ENCODE peak calls at places on chromosomes 6 and 20, in seven cellular contexts. J, E, K, V, N, T and Z are unnamed samples.

GRCh38 chr20:49186535-49187329 is 1.4 kb downstream of the STAU1 start:
- DNase-seq in J (peak; percentile 71), E (no peak), K (peak; percentile 77), V (no peak), N (no peak), T (peak; percentile 85), Z (peak; percentile 58)

GRCh38 chr6:154206984-154207383 is 149.6 kb downstream of the IPCEF1 start:
- DNase-seq in J (no peak), E (no peak), K (no peak), V (no peak), N (no peak), T (no peak), Z (no peak)

GRCh38 chr20:11651138-11651537 is 266.6 kb upstream of the BTBD3 start:
- DNase-seq in J (no peak), E (no peak), K (no peak), V (no peak), N (no peak), T (no peak), Z (no peak)

GRCh38 chr6:3568396-3569082 is 111.7 kb upstream of the SLC22A23 start:
- DNase-seq in J (no peak), E (no peak), K (no peak), V (no peak), N (no peak), T (no peak), Z (no peak)

GRCh38 chr20:49724637-49725606 is 11.2 kb upstream of the B4GALT5 start:
- DNase-seq in J (peak; percentile 90), E (no peak), K (no peak), V (no peak), N (no peak), T (peak; percentile 77), Z (no peak)

GRCh38 chr6:128641701-128642100 is 121.3 kb upstream of the PTPRK start:
- DNase-seq in J (no peak), E (no peak), K (no peak), V (no peak), N (no peak), T (no peak), Z (no peak)

GRCh38 chr20:19453369-19453768 is 240.9 kb downstream of the SLC24A3 start:
- DNase-seq in J (no peak), E (no peak), K (no peak), V (no peak), N (no peak), T (no peak), Z (no peak)

GRCh38 chr6:37137881-37138568 is 31.9 kb upstream of the PIM1 start:
- DNase-seq in J (no peak), E (no peak), K (no peak), V (no peak), N (no peak), T (no peak), Z (no peak)

GRCh38 chr6:161168281-161168891 is 105.5 kb downstream of the AGPAT4 start:
- DNase-seq in J (peak; percentile 84), E (peak; percentile 86), K (no peak), V (peak; percentile 71), N (no peak), T (no peak), Z (no peak)

GRCh38 chr6:105868823-105869460 is 217.2 kb upstream of the PRDM1 start:
- DNase-seq in J (no peak), E (no peak), K (no peak), V (no peak), N (no peak), T (no peak), Z (no peak)

GRCh38 chr6:47004458-47004857 is 37.7 kb downstream of the ADGRF1 start:
- DNase-seq in J (no peak), E (no peak), K (no peak), V (no peak), N (no peak), T (no peak), Z (no peak)

GRCh38 chr6:136793348-136793747 is 1.1 kb upstream of the MAP3K5 start:
- DNase-seq in J (no peak), E (no peak), K (no peak), V (no peak), N (no peak), T (no peak), Z (no peak)

GRCh38 chr6:89356644-89357043 is 4.1 kb upstream of the UBE2J1 start:
- DNase-seq in J (no peak), E (no peak), K (no peak), V (no peak), N (no peak), T (no peak), Z (no peak)

GRCh38 chr20:60361761-60362410 is 403.7 kb downstream of the CDH26 start:
- DNase-seq in J (no peak), E (no peak), K (no peak), V (no peak), N (no peak), T (no peak), Z (no peak)

GRCh38 chr6:52360601-52361346 is 1.2 kb upstream of the PAQR8 start:
- DNase-seq in J (no peak), E (no peak), K (peak; percentile 34), V (no peak), N (no peak), T (no peak), Z (no peak)

GRCh38 chr6:85469276-85470022 is 19.6 kb downstream of the NT5E start:
- DNase-seq in J (no peak), E (no peak), K (no peak), V (no peak), N (no peak), T (no peak), Z (no peak)

GRCh38 chr6:167146977-167147376 is 10.8 kb downstream of the GPR31 start:
- DNase-seq in J (no peak), E (no peak), K (no peak), V (no peak), N (no peak), T (no peak), Z (no peak)

GRCh38 chr6:168400044-168400443 is 40.9 kb upstream of the SMOC2 start:
- DNase-seq in J (no peak), E (no peak), K (no peak), V (peak; percentile 32), N (no peak), T (no peak), Z (no peak)

GRCh38 chr20:54067606-54068174 is 2.7 kb downstream of the BCAS1 start:
- DNase-seq in J (no peak), E (peak; percentile 97), K (peak; percentile 82), V (no peak), N (peak; percentile 75), T (no peak), Z (peak; percentile 48)

GRCh38 chr6:19434065-19434464 is 403.1 kb upstream of the ID4 start:
- DNase-seq in J (no peak), E (no peak), K (no peak), V (no peak), N (no peak), T (no peak), Z (no peak)

GRCh38 chr6:33700391-33701050 is 11.0 kb downstream of the UQCC2 start:
- DNase-seq in J (peak; percentile 81), E (peak; percentile 65), K (peak; percentile 84), V (peak; percentile 73), N (no peak), T (peak; percentile 70), Z (peak; percentile 68)

GRCh38 chr20:22387452-22387851 is 196.9 kb downstream of the FOXA2 start:
- DNase-seq in J (no peak), E (no peak), K (no peak), V (no peak), N (no peak), T (no peak), Z (no peak)

GRCh38 chr6:63410435-63411426 is 90.9 kb upstream of the LGSN start:
- DNase-seq in J (no peak), E (no peak), K (no peak), V (no peak), N (no peak), T (no peak), Z (no peak)

GRCh38 chr6:26086214-26086613 is 1.0 kb upstream of the HFE start:
- DNase-seq in J (no peak), E (no peak), K (no peak), V (no peak), N (no peak), T (no peak), Z (no peak)

GRCh38 chr20:52379723-52380336 is 188.3 kb upstream of the ZFP64 start:
- DNase-seq in J (peak; percentile 52), E (no peak), K (peak; percentile 26), V (no peak), N (no peak), T (no peak), Z (no peak)

DNA sequence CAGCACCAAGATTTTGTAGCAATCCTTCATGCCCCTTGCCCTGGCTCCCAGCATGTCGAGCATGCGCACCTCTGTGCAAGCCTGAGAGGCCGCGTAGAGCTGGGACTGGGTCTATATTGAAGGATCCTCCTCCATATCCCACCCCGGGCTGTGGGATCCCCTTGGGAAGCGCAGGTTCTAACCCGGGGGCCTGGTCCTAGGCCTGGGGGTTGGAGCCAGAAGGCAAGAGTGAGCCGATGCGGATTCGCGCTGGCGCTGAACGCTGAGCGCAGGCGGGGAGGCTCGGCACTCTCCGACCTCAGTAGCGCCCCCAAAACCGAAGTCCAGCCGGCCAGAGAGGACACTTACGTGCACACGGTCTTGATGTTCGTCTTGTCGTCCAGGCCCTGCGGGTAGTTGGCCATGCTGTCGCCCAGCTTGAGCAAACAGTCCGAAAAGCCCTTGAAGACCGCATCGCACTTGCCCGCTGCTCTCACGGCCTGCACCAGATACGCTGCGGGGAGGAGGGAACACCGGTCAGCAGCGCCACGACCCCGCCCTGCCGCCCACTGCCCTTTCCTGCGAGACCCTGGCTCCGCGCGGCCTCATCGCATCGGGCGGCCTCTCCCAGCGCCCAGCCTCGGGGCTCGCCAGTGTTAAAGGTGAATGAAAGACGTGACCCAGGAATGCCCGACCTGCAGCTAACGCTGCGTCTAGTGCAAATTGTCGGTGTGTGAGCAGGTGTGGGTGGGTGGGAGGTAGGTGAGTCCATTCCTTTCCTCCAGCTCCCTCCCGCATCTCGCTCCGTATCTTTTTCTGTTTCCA is 4.5 kb downstream of the NRN1 start:
- DNase-seq in J (no peak), E (no peak), K (no peak), V (no peak), N (no peak), T (no peak), Z (no peak)
- H3K4me3 ChIP-seq in J (no peak overlapping the region), E (no peak overlapping the region), K (no peak overlapping the region), V (peak overlapping the region; percentile 62), N (no peak overlapping the region), T (no peak overlapping the region), Z (no peak overlapping the region)

GRCh38 chr20:62123450-62124118 is 1.3 kb downstream of the LSM14B start:
- DNase-seq in J (peak; percentile 28), E (no peak), K (no peak), V (no peak), N (no peak), T (no peak), Z (no peak)
- TF ChIP-seq CTCF in J (peak; percentile 15), E (no peak), K (no peak), V (no peak), N (no peak), T (no peak), Z (no peak)

GRCh38 chr20:33677991-33678431 is 3.8 kb upstream of the NECAB3 start:
- DNase-seq in J (no peak), E (no peak), K (no peak), V (no peak), N (no peak), T (peak; percentile 85), Z (no peak)
- TF ChIP-seq POLR2AphosphoS5 in J (no peak), E (no peak), K (no peak), V (no peak), N (no peak), T (no peak), Z (no peak)

DNA sequence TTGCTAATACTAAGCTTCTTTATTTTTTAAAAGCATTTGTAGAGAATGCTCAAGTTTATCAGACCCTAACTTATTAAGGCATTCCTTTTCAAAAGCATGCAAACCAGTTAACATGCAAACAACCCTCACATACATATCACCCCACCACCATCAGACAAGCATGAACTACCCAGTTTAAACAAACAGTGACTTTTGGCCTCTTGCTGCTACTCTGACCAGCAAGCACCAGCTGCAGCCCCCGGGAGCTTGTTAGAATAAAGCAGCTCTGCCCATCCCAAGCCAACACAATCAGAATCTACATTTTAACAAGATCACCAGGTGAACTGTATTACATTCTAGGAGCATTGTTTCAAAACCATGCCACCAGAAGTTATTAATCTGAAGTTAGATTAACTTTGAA is 5.8 kb upstream of the NUP153 start:
- DNase-seq in J (no peak), E (no peak), K (no peak), V (no peak), N (no peak), T (no peak), Z (no peak)
- H3K4me3 ChIP-seq in J (no peak overlapping the region), E (no peak overlapping the region), K (no peak overlapping the region), V (no peak overlapping the region), N (no peak overlapping the region), T (no peak overlapping the region), Z (no peak overlapping the region)